ENCODE peak calls at places on chromosomes 11 and 22, in eight cellular contexts. S is dermis blood vessel endothelial cell, R is SK-N-SH, B is RWPE1, Z is H9, Q is stromal cell of bone marrow, J is T follicular helper cell, L is COLO829. G is an unnamed sample.

GRCh38 chr22:45896153-45896951 is 80.6 kb downstream of the WNT7B start:
- DNase-seq in S (no peak), R (no peak), B (peak), Z (peak), Q (no peak), J (no peak), L (no peak), G (no peak)

GRCh38 chr11:65136515-65137096 is 2.3 kb upstream of the SYVN1 start:
- DNase-seq in S (no peak), R (no peak), B (no peak), Z (no peak), Q (no peak), J (no peak), L (no peak), G (no peak)

GRCh38 chr11:123429851-123430735 is at the start of gene GRAMD1B:
- DNase-seq in S (peak), R (peak), B (peak), Z (peak), Q (peak), J (peak), L (no peak), G (peak)

GRCh38 chr11:96187779-96188624 is 155.0 kb downstream of the MAML2 start:
- DNase-seq in S (peak), R (no peak), B (peak), Z (no peak), Q (peak), J (no peak), L (no peak), G (peak)

GRCh38 chr11:81497202-81497804 is 1236.4 kb downstream of the FAM181B start:
- DNase-seq in S (peak), R (peak), B (peak), Z (no peak), Q (peak), J (no peak), L (peak), G (peak)

GRCh38 chr11:70578371-70578770 is 180.0 kb downstream of the CTTN start:
- DNase-seq in S (no peak), R (no peak), B (no peak), Z (no peak), Q (no peak), J (no peak), L (no peak), G (no peak)

GRCh38 chr11:68471360-68472340 is 11.1 kb downstream of the PPP6R3 start:
- DNase-seq in S (no peak), R (no peak), B (no peak), Z (no peak), Q (peak), J (no peak), L (no peak), G (peak)

GRCh38 chr11:10844364-10844763 is 13.5 kb downstream of the ZBED5 start:
- DNase-seq in S (no peak), R (no peak), B (no peak), Z (no peak), Q (no peak), J (no peak), L (peak), G (peak)

GRCh38 chr11:2176389-2176900 is 4.8 kb upstream of the TH start:
- DNase-seq in S (no peak), R (no peak), B (no peak), Z (no peak), Q (no peak), J (no peak), L (no peak), G (no peak)

GRCh38 chr11:9535189-9535781 is 38.2 kb upstream of the WEE1 start:
- DNase-seq in S (peak), R (peak), B (no peak), Z (peak), Q (peak), J (peak), L (peak), G (peak)

GRCh38 chr11:27200779-27201453 is 160.3 kb downstream of the BBOX1 start:
- DNase-seq in S (no peak), R (no peak), B (no peak), Z (no peak), Q (no peak), J (no peak), L (no peak), G (no peak)

GRCh38 chr11:61129608-61130523 is 27.6 kb downstream of the CD5 start:
- DNase-seq in S (peak), R (peak), B (peak), Z (peak), Q (peak), J (peak), L (peak), G (peak)

GRCh38 chr11:74015919-74016684 is 7.2 kb upstream of the UCP3 start:
- DNase-seq in S (no peak), R (no peak), B (no peak), Z (no peak), Q (no peak), J (no peak), L (no peak), G (no peak)

GRCh38 chr11:1390603-1391164 is 950 bp downstream of the BRSK2 start:
- DNase-seq in S (peak), R (peak), B (no peak), Z (peak), Q (no peak), J (no peak), L (no peak), G (peak)

GRCh38 chr22:21669026-21669425 is 3.2 kb downstream of the PPIL2 start:
- DNase-seq in S (no peak), R (no peak), B (no peak), Z (no peak), Q (no peak), J (no peak), L (no peak), G (no peak)

GRCh38 chr22:36425977-36426523 is 38.3 kb upstream of the MYH9 start:
- DNase-seq in S (peak), R (peak), B (no peak), Z (no peak), Q (no peak), J (no peak), L (peak), G (peak)

GRCh38 chr11:112302226-112302868 is 41.7 kb upstream of the PLET1 start:
- DNase-seq in S (no peak), R (no peak), B (no peak), Z (no peak), Q (no peak), J (no peak), L (no peak), G (peak)

GRCh38 chr11:54930930-54931329 is 224.3 kb downstream of the OR4A5 start:
- DNase-seq in S (no peak), R (no peak), B (no peak), Z (no peak), Q (no peak), J (no peak), L (no peak), G (no peak)

GRCh38 chr11:1570531-1570895 is 1.6 kb downstream of the DUSP8 start:
- DNase-seq in S (no peak), R (no peak), B (no peak), Z (no peak), Q (no peak), J (no peak), L (no peak), G (no peak)

GRCh38 chr11:13635290-13635689 is 33.2 kb upstream of the FAR1 start:
- DNase-seq in S (no peak), R (no peak), B (no peak), Z (no peak), Q (no peak), J (no peak), L (no peak), G (no peak)

GRCh38 chr11:120954381-120954780 is 69.5 kb upstream of the TBCEL start:
- DNase-seq in S (no peak), R (no peak), B (no peak), Z (no peak), Q (no peak), J (no peak), L (no peak), G (no peak)

GRCh38 chr11:69153661-69154060 is 2.1 kb upstream of the SMIM38 start:
- DNase-seq in S (no peak), R (no peak), B (no peak), Z (no peak), Q (no peak), J (no peak), L (no peak), G (peak)

GRCh38 chr22:19448076-19448607 is 631 bp upstream of the C22orf39 start:
- DNase-seq in S (peak), R (peak), B (peak), Z (peak), Q (no peak), J (peak), L (peak), G (peak)

GRCh38 chr11:134062255-134063030 is 6.4 kb upstream of the JAM3 start:
- DNase-seq in S (no peak), R (no peak), B (no peak), Z (no peak), Q (no peak), J (no peak), L (no peak), G (no peak)

GRCh38 chr11:58576792-58577440 is 1.3 kb upstream of the LPXN start:
- DNase-seq in S (peak), R (peak), B (peak), Z (no peak), Q (peak), J (no peak), L (peak), G (peak)

GRCh38 chr11:121792185-121792584 is 323.8 kb downstream of the BLID start:
- DNase-seq in S (no peak), R (no peak), B (no peak), Z (no peak), Q (no peak), J (no peak), L (no peak), G (no peak)

G was measured in EH.